ENCODE peak calls at places on chromosomes 4 and X, in six cellular contexts. V is right lobe of liver, Z is tibial nerve, O is adrenal gland, Q is ovary, U is spleen. L is an unnamed sample.

GRCh38 chr4:14110407-14110806 is 482.9 kb upstream of the BOD1L1 start:
- DNase-seq in V (no peak), Z (no peak), O (no peak), Q (no peak), U (no peak), L (no peak)

GRCh38 chr4:81504685-81505598 is 33.2 kb upstream of the RASGEF1B start:
- DNase-seq in V (peak), Z (peak), O (peak), Q (no peak), U (peak), L (peak)

GRCh38 chr4:139735381-139736256 is 70.0 kb downstream of the MGST2 start:
- DNase-seq in V (no peak), Z (no peak), O (peak), Q (peak), U (peak), L (no peak)

GRCh38 chr4:111649308-111649707 is 495.9 kb upstream of the FAM241A start:
- DNase-seq in V (no peak), Z (no peak), O (no peak), Q (no peak), U (no peak), L (no peak)

GRCh38 chr4:124854968-124855367 is 142.4 kb upstream of the ANKRD50 start:
- DNase-seq in V (no peak), Z (no peak), O (no peak), Q (no peak), U (no peak), L (no peak)

GRCh38 chr4:53852343-53852742 is 212.1 kb downstream of the CHIC2 start:
- DNase-seq in V (no peak), Z (peak), O (no peak), Q (no peak), U (no peak), L (no peak)

GRCh38 chrX:10379848-10380247 is 223.1 kb downstream of the CLCN4 start:
- DNase-seq in V (no peak), Z (no peak), O (no peak), Q (no peak), U (no peak), L (no peak)

GRCh38 chrX:129534816-129535578 is 5.1 kb upstream of the OCRL start:
- DNase-seq in V (no peak), Z (no peak), O (no peak), Q (no peak), U (no peak), L (no peak)

GRCh38 chr4:142953171-142953570 is 107.1 kb upstream of the INPP4B start:
- DNase-seq in V (no peak), Z (no peak), O (no peak), Q (no peak), U (no peak), L (no peak)

GRCh38 chr4:39664828-39665731 is 26.4 kb upstream of the SMIM14 start:
- DNase-seq in V (no peak), Z (no peak), O (no peak), Q (no peak), U (no peak), L (no peak)

GRCh38 chr4:22345678-22346077 is 170.2 kb downstream of the ADGRA3 start:
- DNase-seq in V (no peak), Z (no peak), O (no peak), Q (no peak), U (no peak), L (no peak)

GRCh38 chr4:6608758-6609414 is 31.6 kb upstream of the MRFAP1 start:
- DNase-seq in V (no peak), Z (no peak), O (peak), Q (no peak), U (no peak), L (no peak)

GRCh38 chr4:7973545-7973981 is 33.9 kb upstream of the AFAP1 start:
- DNase-seq in V (no peak), Z (no peak), O (no peak), Q (no peak), U (no peak), L (no peak)

GRCh38 chr4:4575284-4576211 is 33.7 kb upstream of the STX18 start:
- DNase-seq in V (peak), Z (peak), O (peak), Q (peak), U (peak), L (peak)

GRCh38 chr4:113384600-113384999 is 335.1 kb downstream of the ANK2 start:
- DNase-seq in V (no peak), Z (no peak), O (no peak), Q (no peak), U (no peak), L (no peak)

GRCh38 chr4:61614256-61614655 is 414.1 kb downstream of the ADGRL3 start:
- DNase-seq in V (no peak), Z (no peak), O (no peak), Q (no peak), U (no peak), L (no peak)

GRCh38 chr4:158122501-158122900 is 50.3 kb downstream of the GASK1B start:
- DNase-seq in V (no peak), Z (no peak), O (no peak), Q (no peak), U (no peak), L (no peak)

GRCh38 chr4:186761281-186761897 is 37.7 kb upstream of the FAT1 start:
- DNase-seq in V (no peak), Z (no peak), O (no peak), Q (no peak), U (no peak), L (no peak)

GRCh38 chrX:21798677-21799219 is 40.7 kb upstream of the MBTPS2 start:
- DNase-seq in V (peak), Z (no peak), O (no peak), Q (no peak), U (no peak), L (no peak)

GRCh38 chrX:133689997-133690599 is 274.8 kb upstream of the GPC4 start:
- DNase-seq in V (no peak), Z (no peak), O (no peak), Q (no peak), U (no peak), L (no peak)

GRCh38 chr4:94419956-94420355 is 31.8 kb upstream of the PDLIM5 start:
- DNase-seq in V (no peak), Z (no peak), O (no peak), Q (no peak), U (no peak), L (no peak)

GRCh38 chr4:3514221-3514780 is 17.9 kb downstream of the LRPAP1 start:
- DNase-seq in V (no peak), Z (no peak), O (peak), Q (no peak), U (peak), L (no peak)

GRCh38 chrX:154431321-154431720 is 2.8 kb downstream of the ATP6AP1 start:
- DNase-seq in V (no peak), Z (no peak), O (peak), Q (no peak), U (no peak), L (no peak)

DNA sequence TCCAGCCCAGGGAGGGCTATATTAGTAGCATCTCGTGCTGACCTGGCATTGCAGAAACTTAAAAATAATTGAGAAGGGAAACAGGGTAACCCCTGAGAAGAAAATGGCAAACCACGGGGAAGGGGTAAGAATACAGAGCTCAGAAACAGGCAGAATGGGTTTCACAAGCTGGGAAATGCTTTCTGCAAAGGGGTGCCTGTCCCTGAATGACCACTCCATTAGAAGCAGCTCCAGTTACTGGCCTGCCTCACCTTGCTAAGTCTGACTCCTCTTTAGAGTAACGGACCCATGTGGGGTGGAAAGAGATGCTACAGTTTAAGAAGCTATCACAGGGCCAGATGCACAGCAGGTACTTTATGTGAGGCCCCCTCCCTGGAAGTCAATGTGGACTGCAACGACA is 2.5 kb downstream of the WDR1 start:
- DNase-seq in V (no peak), Z (no peak), O (no peak), Q (no peak), U (no peak), L (no peak)
- TF ChIP-seq POLR2A in V (no peak), Z (no peak), O (no peak), Q (no peak), U (no peak), L (no peak)

GRCh38 chr4:52780627-52781354 is 29.6 kb upstream of the ERVMER34-1 start:
- DNase-seq in V (no peak), Z (no peak), O (no peak), Q (no peak), U (no peak), L (no peak)
- TF ChIP-seq POLR2A in V (no peak), Z (no peak), O (no peak), Q (no peak), U (no peak), L (no peak)

GRCh38 chrX:48695925-48696300 is 621 bp upstream of the SUV39H1 start:
- DNase-seq in V (no peak), Z (no peak), O (no peak), Q (no peak), U (no peak), L (no peak)

GRCh38 chrX:48694776-48695523 is 1.6 kb upstream of the SUV39H1 start:
- DNase-seq in V (no peak), Z (no peak), O (no peak), Q (no peak), U (peak), L (no peak)

GRCh38 chrX:48697182-48697727 is 721 bp downstream of the SUV39H1 start:
- DNase-seq in V (no peak), Z (no peak), O (no peak), Q (no peak), U (peak), L (no peak)

GRCh38 chrX:48695524-48695875 is 1.0 kb upstream of the SUV39H1 start:
- DNase-seq in V (no peak), Z (no peak), O (no peak), Q (no peak), U (peak), L (no peak)

GRCh38 chrX:48696301-48697181 is at the start of gene SUV39H1:
- DNase-seq in V (peak), Z (peak), O (peak), Q (peak), U (peak), L (peak)
- TF ChIP-seq POLR2A in V (peak), Z (peak), O (peak), Q (peak), U (peak), L (peak)

GRCh38 chrX:151729056-151729725 is 5.4 kb upstream of the CNGA2 start:
- DNase-seq in V (no peak), Z (no peak), O (no peak), Q (no peak), U (peak), L (no peak)
- TF ChIP-seq POLR2A in V (no peak), Z (no peak), O (no peak), Q (no peak), U (no peak), L (no peak)

DNA sequence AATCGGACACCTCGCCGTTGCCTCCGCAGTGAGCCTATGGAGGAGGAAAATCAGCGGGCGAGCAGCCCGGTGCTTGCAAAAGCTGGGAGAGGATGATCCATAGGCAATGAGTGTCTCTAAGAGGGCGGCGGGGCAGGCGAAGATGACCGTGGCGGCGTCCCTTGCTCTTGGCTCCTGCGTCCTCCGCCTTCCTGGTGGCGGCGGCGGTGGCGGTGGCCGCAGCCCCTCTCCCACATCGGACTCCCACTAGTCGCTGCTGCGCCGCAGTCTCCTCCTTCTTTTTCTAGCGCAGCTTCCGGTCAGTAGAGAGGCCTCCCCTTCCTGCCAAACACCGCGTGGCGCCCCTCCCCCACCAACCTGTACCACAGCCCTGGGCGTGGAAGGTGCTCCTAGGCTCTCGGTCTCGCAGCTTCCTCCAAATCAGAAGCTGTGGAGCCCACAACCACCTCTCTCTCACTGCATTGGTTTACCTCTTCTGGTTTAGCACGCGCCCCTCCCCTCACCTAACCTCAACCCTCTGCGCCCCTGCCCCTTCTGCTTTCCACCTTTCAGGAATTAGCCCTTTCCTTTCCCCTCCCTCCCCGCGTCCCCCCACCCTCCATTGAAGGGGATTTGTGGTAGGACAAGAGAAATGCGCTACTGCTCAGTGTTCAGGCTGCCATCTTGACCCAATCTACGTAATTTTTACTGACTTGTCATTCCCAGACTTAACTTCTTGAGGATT is at the start of gene SPIN3:
- DNase-seq in V (peak), Z (peak), O (peak), Q (peak), U (peak), L (peak)
- TF ChIP-seq POLR2A in V (peak), Z (peak), O (no peak), Q (peak), U (no peak), L (peak)

GRCh38 chr4:84814100-84814750 is 152.3 kb downstream of the WDFY3 start:
- DNase-seq in V (no peak), Z (no peak), O (peak), Q (no peak), U (no peak), L (no peak)
- TF ChIP-seq POLR2A in V (no peak), Z (no peak), O (no peak), Q (no peak), U (no peak), L (no peak)